ENCODE peak calls at places on chromosomes 3 and 15, in nine cellular contexts. I, M, B, C, D, U, Z, K and H are unnamed samples.

GRCh38 chr3:58646503-58646902 is 20.1 kb downstream of the FAM3D start:
- DNase-seq in I (no peak), M (no peak), B (no peak), C (no peak), D (no peak), U (no peak), Z (peak; percentile 12), K (no peak), H (no peak)

GRCh38 chr15:77461486-77461885 is 40.8 kb downstream of the HMG20A start:
- DNase-seq in I (no peak), M (no peak), B (no peak), C (no peak), D (no peak), U (no peak), Z (peak; percentile 34), K (no peak), H (no peak)

GRCh38 chr3:196192036-196193001 is 18.9 kb downstream of the ZDHHC19 start:
- DNase-seq in I (peak; percentile 73), M (peak; percentile 68), B (no peak), C (no peak), D (no peak), U (no peak), Z (no peak), K (peak; percentile 38), H (peak; percentile 90)

GRCh38 chr3:196537319-196537984 is 22.3 kb upstream of the SMCO1 start:
- DNase-seq in I (peak; percentile 58), M (peak; percentile 80), B (peak; percentile 23), C (no peak), D (peak; percentile 37), U (no peak), Z (no peak), K (peak; percentile 32), H (peak; percentile 51)

GRCh38 chr3:53198256-53198977 is 37.4 kb downstream of the PRKCD start:
- DNase-seq in I (no peak), M (peak; percentile 35), B (no peak), C (no peak), D (no peak), U (no peak), Z (no peak), K (peak; percentile 48), H (no peak)

GRCh38 chr3:52039846-52040245 is 16.5 kb downstream of the DUSP7 start:
- DNase-seq in I (no peak), M (no peak), B (no peak), C (no peak), D (peak; percentile 81), U (peak; percentile 93), Z (no peak), K (no peak), H (no peak)

GRCh38 chr15:40680151-40680550 is 14.8 kb upstream of the RAD51 start:
- DNase-seq in I (no peak), M (no peak), B (no peak), C (no peak), D (no peak), U (no peak), Z (no peak), K (peak; percentile 21), H (no peak)

GRCh38 chr15:68518046-68518445 is 60.7 kb upstream of the CORO2B start:
- DNase-seq in I (no peak), M (peak; percentile 47), B (no peak), C (peak; percentile 80), D (no peak), U (no peak), Z (no peak), K (no peak), H (no peak)

GRCh38 chr3:50539356-50539838 is 28.1 kb downstream of the C3orf18 start:
- DNase-seq in I (no peak), M (peak; percentile 48), B (no peak), C (no peak), D (no peak), U (no peak), Z (no peak), K (no peak), H (no peak)

GRCh38 chr15:33834892-33835730 is 133.2 kb upstream of the CHRM5 start:
- DNase-seq in I (no peak), M (peak; percentile 77), B (peak; percentile 33), C (no peak), D (no peak), U (no peak), Z (no peak), K (no peak), H (no peak)

GRCh38 chr15:75200391-75200764 is 1.3 kb upstream of the C15orf39 start:
- DNase-seq in I (no peak), M (no peak), B (no peak), C (no peak), D (no peak), U (no peak), Z (no peak), K (no peak), H (no peak)

GRCh38 chr3:192408721-192409151 is 318.6 kb downstream of the FGF12 start:
- DNase-seq in I (no peak), M (peak; percentile 61), B (no peak), C (no peak), D (peak; percentile 2), U (no peak), Z (no peak), K (no peak), H (no peak)

GRCh38 chr3:62027796-62028195 is 345.6 kb downstream of the FEZF2 start:
- DNase-seq in I (no peak), M (no peak), B (no peak), C (no peak), D (no peak), U (no peak), Z (no peak), K (no peak), H (no peak)

GRCh38 chr15:80090041-80090440 is 30.6 kb downstream of the ZFAND6 start:
- DNase-seq in I (no peak), M (no peak), B (no peak), C (no peak), D (no peak), U (no peak), Z (no peak), K (no peak), H (no peak)

GRCh38 chr3:172192830-172193415 is 153.5 kb downstream of the FNDC3B start:
- DNase-seq in I (no peak), M (no peak), B (no peak), C (no peak), D (no peak), U (no peak), Z (no peak), K (no peak), H (no peak)

GRCh38 chr15:41804361-41804760 is 23.5 kb upstream of the JMJD7 start:
- DNase-seq in I (no peak), M (no peak), B (no peak), C (peak; percentile 89), D (peak; percentile 99), U (no peak), Z (no peak), K (no peak), H (no peak)

GRCh38 chr3:72368331-72368975 is 479.8 kb downstream of the SHQ1 start:
- DNase-seq in I (no peak), M (no peak), B (no peak), C (no peak), D (peak; percentile 45), U (no peak), Z (no peak), K (no peak), H (no peak)

GRCh38 chr15:70492240-70493177 is 270.8 kb downstream of the UACA start:
- DNase-seq in I (peak; percentile 57), M (peak; percentile 19), B (peak; percentile 94), C (no peak), D (peak; percentile 90), U (no peak), Z (peak; percentile 78), K (peak; percentile 87), H (peak; percentile 90)

DNA sequence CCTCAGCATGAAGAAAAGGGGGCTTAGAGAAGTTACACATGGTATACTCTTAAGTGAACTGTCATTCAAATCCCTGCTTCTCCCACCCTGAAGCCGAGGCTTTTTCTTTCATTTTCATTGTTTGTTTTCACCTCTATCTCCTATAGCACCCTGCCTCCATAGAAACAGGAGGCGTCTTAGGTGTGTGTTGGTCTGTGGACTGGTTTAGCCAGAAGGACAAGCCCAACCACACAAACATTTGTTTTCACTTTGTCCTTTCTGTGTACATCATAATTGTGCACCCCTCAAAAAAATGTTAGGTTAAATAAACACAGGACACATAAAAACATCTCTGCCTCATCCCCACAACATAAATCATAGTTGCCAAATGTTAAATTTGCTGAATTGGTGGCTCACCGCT is 73.3 kb upstream of the UBE2E2 start:
- DNase-seq in I (no peak), M (no peak), B (peak; percentile 55), C (no peak), D (peak; percentile 34), U (no peak), Z (peak; percentile 10), K (no peak), H (peak; percentile 25)
- H3K4me3 ChIP-seq in I (no peak overlapping the region), M (no peak overlapping the region), B (peak overlapping the region; percentile 35), C (peak overlapping the region; percentile 37), D (no peak overlapping the region), U (peak overlapping the region; percentile 17), Z (peak overlapping the region; percentile 31), K (no peak overlapping the region), H (no peak overlapping the region)

GRCh38 chr3:115436767-115437301 is 186.5 kb upstream of the GAP43 start:
- DNase-seq in I (no peak), M (peak; percentile 56), B (peak; percentile 94), C (no peak), D (peak; percentile 97), U (no peak), Z (peak; percentile 98), K (no peak), H (no peak)
- TF ChIP-seq CTCF in I (no peak), M (peak; percentile 33), B (peak; percentile 70), C (no peak), D (peak; percentile 67), U (peak; percentile 23), Z (peak; percentile 56), K (no peak), H (no peak)

GRCh38 chr3:64684715-64685261 is 3.0 kb downstream of the ADAMTS9 start:
- DNase-seq in I (peak; percentile 53), M (peak; percentile 60), B (peak; percentile 77), C (no peak), D (peak; percentile 42), U (no peak), Z (peak; percentile 56), K (no peak), H (no peak)
- H3K4me3 ChIP-seq in I (peak overlapping the region; percentile 52), M (peak overlapping the region; percentile 80), B (peak overlapping the region; percentile 78), C (peak overlapping the region; percentile 62), D (peak overlapping the region; percentile 71), U (peak overlapping the region; percentile 75), Z (peak overlapping the region; percentile 71), K (no peak overlapping the region), H (no peak overlapping the region)

DNA sequence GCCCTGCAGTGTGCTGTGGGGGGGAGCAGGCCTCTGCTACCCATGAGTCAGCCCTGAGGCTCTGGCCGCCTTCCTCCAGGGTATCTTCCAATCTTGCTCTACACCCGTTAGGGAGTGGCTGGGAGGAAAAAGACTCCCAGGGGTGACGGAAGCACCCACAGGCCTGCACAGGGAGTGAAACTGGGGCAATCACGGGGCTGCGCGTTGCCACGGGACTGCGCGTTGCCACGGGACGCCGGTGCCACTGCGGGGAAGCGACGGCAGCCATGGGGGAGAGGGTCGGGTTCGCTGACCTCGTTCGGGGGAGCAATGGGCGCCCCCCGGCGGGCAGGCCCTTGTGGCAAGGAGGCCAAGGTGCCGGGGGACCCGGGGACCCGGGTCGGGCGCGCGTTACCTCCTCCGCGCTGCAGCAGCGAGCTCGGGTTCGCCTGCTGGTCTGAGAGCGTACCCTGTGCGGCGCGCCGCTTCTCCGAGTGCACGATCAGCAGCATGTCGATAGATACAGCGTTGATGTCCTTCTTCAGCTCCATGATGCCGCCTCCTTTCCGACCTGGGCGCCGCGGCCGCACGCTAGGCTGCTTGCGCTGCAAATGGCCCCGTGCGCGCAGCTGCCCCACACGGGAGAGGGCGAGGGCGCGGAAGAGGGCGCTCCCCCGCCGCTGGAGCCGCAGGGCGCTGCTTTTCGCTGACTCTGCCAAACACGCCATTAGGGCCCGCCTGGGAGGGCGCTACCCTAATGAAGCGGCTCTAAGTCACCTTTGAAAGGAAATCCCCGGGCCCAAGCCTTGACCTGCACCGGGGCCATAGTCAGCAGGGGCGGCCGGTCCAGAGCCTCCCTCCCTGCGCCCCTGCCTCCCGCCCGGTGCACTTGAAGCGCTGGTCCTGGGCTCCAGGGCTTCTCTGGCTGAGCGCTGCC is at the start of gene KY:
- DNase-seq in I (no peak), M (peak; percentile 77), B (peak; percentile 47), C (peak; percentile 75), D (peak; percentile 22), U (peak; percentile 52), Z (peak; percentile 21), K (no peak), H (no peak)
- TF ChIP-seq CTCF in I (no peak), M (no peak), B (no peak), C (peak; percentile 34), D (peak; percentile 37), U (peak; percentile 57), Z (peak; percentile 14), K (no peak), H (no peak)